ENCODE peak calls at places on chromosomes 13 and 19, in six cellular contexts. B is K562, Z is mesenchymal stem cell, L is A549, Y is GM12878, K is keratinocyte. N is an unnamed sample. For H3K9me3, the result is how much of the 10 kb centered on the place peaks cover.

GRCh38 chr13:49812806-49813205 is 20.3 kb upstream of the KPNA3 start:
- DNase-seq in B (no peak), Z (no peak), L (no peak), Y (no peak), K (no peak), N (no peak)

GRCh38 chr19:58572026-58572817 is 913 bp downstream of the MZF1 start:
- DNase-seq in B (no peak), Z (no peak), L (no peak), Y (no peak), K (no peak), N (no peak)

GRCh38 chr13:31587696-31588266 is 151.5 kb upstream of the RXFP2 start:
- DNase-seq in B (no peak), Z (no peak), L (no peak), Y (no peak), K (no peak), N (no peak)

GRCh38 chr19:33312065-33312464 is 9.7 kb upstream of the CEBPA start:
- DNase-seq in B (no peak), Z (no peak), L (no peak), Y (no peak), K (no peak), N (no peak)

GRCh38 chr13:32211788-32212187 is 103.4 kb downstream of the ZAR1L start:
- DNase-seq in B (no peak), Z (peak), L (no peak), Y (no peak), K (no peak), N (no peak)

GRCh38 chr19:51274037-51274370 is 23.1 kb downstream of the SIGLECL1 start:
- DNase-seq in B (no peak), Z (no peak), L (no peak), Y (no peak), K (no peak), N (no peak)

GRCh38 chr13:24627090-24627714 is 53.0 kb upstream of the ATP12A start:
- DNase-seq in B (peak), Z (no peak), L (peak), Y (no peak), K (no peak), N (peak)

GRCh38 chr13:113152894-113153809 is 5.3 kb upstream of the PROZ start:
- DNase-seq in B (peak), Z (peak), L (no peak), Y (no peak), K (no peak), N (peak)

GRCh38 chr19:46040952-46041500 is at the start of gene IGFL4:
- DNase-seq in B (no peak), Z (no peak), L (no peak), Y (no peak), K (no peak), N (peak)

GRCh38 chr13:28046981-28047380 is 53.4 kb downstream of the FLT3 start:
- DNase-seq in B (no peak), Z (peak), L (no peak), Y (no peak), K (no peak), N (no peak)

GRCh38 chr13:112207124-112207523 is 140.2 kb downstream of the SOX1 start:
- DNase-seq in B (no peak), Z (no peak), L (no peak), Y (no peak), K (no peak), N (no peak)

GRCh38 chr13:83831796-83832195 is 50.5 kb downstream of the SLITRK1 start:
- DNase-seq in B (no peak), Z (no peak), L (no peak), Y (no peak), K (no peak), N (peak)

GRCh38 chr19:35018379-35018778 is 11.9 kb upstream of the SCN1B start:
- DNase-seq in B (no peak), Z (no peak), L (no peak), Y (no peak), K (no peak), N (no peak)

GRCh38 chr13:43662976-43663375 is 123.8 kb downstream of the ENOX1 start:
- DNase-seq in B (no peak), Z (no peak), L (no peak), Y (no peak), K (no peak), N (no peak)

GRCh38 chr19:58059003-58059671 is at the start of gene ZNF135:
- DNase-seq in B (no peak), Z (peak), L (no peak), Y (no peak), K (no peak), N (no peak)

GRCh38 chr13:43303040-43303729 is 279.8 kb downstream of the DNAJC15 start:
- DNase-seq in B (no peak), Z (peak), L (no peak), Y (no peak), K (no peak), N (peak)

GRCh38 chr19:58563034-58563573 is 4.7 kb upstream of the UBE2M start:
- DNase-seq in B (no peak), Z (no peak), L (no peak), Y (no peak), K (no peak), N (no peak)

GRCh38 chr19:33470040-33470330 is 51.6 kb downstream of the PEPD start:
- DNase-seq in B (no peak), Z (no peak), L (no peak), Y (no peak), K (no peak), N (no peak)

GRCh38 chr13:39884166-39884565 is 228.7 kb downstream of the COG6 start:
- DNase-seq in B (no peak), Z (no peak), L (no peak), Y (no peak), K (no peak), N (no peak)

GRCh38 chr13:80586356-80586755 is 245.4 kb upstream of the SPRY2 start:
- DNase-seq in B (no peak), Z (peak), L (no peak), Y (no peak), K (no peak), N (no peak)

GRCh38 chr13:33275916-33276315 is 9.6 kb downstream of the STARD13 start:
- DNase-seq in B (no peak), Z (no peak), L (no peak), Y (no peak), K (no peak), N (no peak)

GRCh38 chr13:32142956-32143375 is 111.4 kb downstream of the FRY start:
- DNase-seq in B (no peak), Z (peak), L (no peak), Y (no peak), K (no peak), N (no peak)

GRCh38 chr19:35307990-35308389 is 16.0 kb downstream of the MAG start:
- DNase-seq in B (peak), Z (no peak), L (no peak), Y (no peak), K (no peak), N (no peak)

GRCh38 chr13:45728759-45729158 is 26.6 kb downstream of the CBY2 start:
- DNase-seq in B (peak), Z (no peak), L (peak), Y (no peak), K (no peak), N (peak)

GRCh38 chr19:37778613-37779138 is 710 bp downstream of the ZNF573 start:
- DNase-seq in B (peak), Z (peak), L (peak), Y (no peak), K (no peak), N (no peak)

GRCh38 chr13:60112771-60113170 is 51.0 kb downstream of the DIAPH3 start:
- DNase-seq in B (no peak), Z (no peak), L (no peak), Y (no peak), K (no peak), N (no peak)

GRCh38 chr19:13847900-13848677 is 28.8 kb upstream of the NANOS3 start:
- DNase-seq in B (no peak), Z (no peak), L (no peak), Y (no peak), K (no peak), N (no peak)

GRCh38 chr13:58302349-58302748 is 670.8 kb downstream of the PCDH17 start:
- DNase-seq in B (no peak), Z (no peak), L (no peak), Y (no peak), K (no peak), N (no peak)

GRCh38 chr13:91169641-91170040 is 177.8 kb upstream of the MIR17HG start:
- DNase-seq in B (no peak), Z (no peak), L (no peak), Y (no peak), K (no peak), N (no peak)

GRCh38 chr13:91172160-91172559 is 175.3 kb upstream of the MIR17HG start:
- DNase-seq in B (no peak), Z (no peak), L (no peak), Y (no peak), K (no peak), N (no peak)

DNA sequence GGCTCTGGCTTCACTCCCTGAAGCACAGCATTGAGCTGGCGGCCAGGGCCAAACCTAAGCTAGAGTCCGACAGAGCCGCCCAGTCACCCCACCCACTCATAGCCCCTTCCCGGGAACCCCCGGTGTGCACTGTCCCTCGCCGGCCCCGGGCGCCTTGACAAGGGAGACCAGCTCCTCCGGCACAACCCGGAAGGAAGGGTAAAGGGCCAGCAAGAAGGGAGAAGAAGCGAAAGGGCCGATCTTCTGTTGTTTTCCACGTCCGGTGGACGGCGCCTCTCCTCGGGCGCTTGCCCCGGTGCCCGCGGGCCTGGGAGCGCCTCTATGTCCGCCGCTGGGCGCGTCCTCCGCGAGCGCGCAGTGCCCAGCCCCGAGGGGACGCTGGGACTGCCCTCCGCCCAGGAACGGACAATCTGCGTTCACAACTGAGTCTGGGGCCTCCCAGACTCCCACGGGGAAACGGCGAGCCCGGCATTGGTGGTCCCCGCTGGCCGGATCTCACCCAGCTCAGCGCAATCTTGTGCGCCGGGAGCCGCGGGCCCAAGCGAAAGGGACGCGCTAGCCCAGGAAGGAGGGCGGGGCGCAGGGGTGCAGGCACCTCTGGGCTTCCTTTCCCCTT is 172.5 kb upstream of the MIR17HG start:
- DNase-seq in B (no peak), Z (no peak), L (no peak), Y (no peak), K (no peak), N (no peak)
- H3K4me2 ChIP-seq in B (peak), Z (no peak), L (peak), Y (no peak), K (no peak), N (no peak)

GRCh38 chr19:23345838-23346237 is 49.4 kb downstream of the ZNF91 start:
- DNase-seq in B (no peak), Z (no peak), L (no peak), Y (no peak), K (no peak), N (no peak)
- H3K9me3 ChIP-seq in B (under half), Z (half or more), L (half or more), Y (under half), K (half or more), N (under half)

DNA sequence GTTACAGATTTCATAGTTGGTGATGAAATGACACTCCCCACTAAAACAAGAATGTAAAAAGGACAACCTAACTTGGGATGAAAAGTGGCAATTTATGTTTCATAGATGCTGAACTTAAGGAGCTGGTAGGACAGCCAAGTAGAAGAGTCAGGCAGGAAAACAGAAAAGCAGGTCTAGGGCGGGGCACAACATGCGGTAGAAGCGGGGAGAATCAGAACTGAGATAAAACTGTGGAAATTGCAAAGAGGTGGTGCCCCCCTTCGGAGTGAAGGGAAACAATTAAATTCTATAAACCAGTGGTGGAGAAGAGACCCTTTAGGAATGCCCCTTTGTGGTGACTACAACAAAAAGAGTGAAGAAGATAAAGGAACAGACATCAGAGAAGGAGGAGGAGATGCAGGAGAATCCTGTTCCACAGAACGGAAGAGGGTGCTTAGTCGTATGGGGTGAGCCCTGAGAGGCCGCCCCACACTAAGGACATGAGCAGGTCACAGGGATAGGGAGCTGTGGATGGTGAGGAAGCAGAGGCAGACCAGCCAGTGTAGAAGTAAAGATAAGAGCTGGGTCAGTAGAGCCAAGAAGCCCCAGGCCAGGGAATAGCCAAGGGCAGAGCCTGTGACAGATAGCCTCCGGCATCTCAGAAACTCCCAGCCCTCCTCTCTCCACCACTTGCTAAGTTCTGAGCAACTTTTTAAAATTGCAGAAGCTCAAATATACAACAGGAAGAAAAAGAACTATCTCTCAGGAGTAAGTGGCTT is 100.3 kb upstream of the DOCK9 start:
- DNase-seq in B (peak), Z (no peak), L (no peak), Y (no peak), K (no peak), N (no peak)
- H3K4me2 ChIP-seq in B (peak), Z (no peak), L (no peak), Y (no peak), K (no peak), N (no peak)

GRCh38 chr19:39090881-39091280 is 6.7 kb downstream of the ACP7 start:
- DNase-seq in B (no peak), Z (no peak), L (no peak), Y (no peak), K (no peak), N (no peak)

GRCh38 chr19:39097299-39097698 is 13.1 kb downstream of the ACP7 start:
- DNase-seq in B (no peak), Z (no peak), L (no peak), Y (no peak), K (no peak), N (no peak)

GRCh38 chr19:39098365-39099269 is 14.4 kb downstream of the ACP7 start:
- DNase-seq in B (no peak), Z (no peak), L (no peak), Y (no peak), K (no peak), N (no peak)

GRCh38 chr19:39097721-39098120 is 13.6 kb downstream of the ACP7 start:
- DNase-seq in B (no peak), Z (no peak), L (no peak), Y (no peak), K (no peak), N (no peak)

GRCh38 chr19:39093761-39094160 is 9.6 kb downstream of the ACP7 start:
- DNase-seq in B (no peak), Z (peak), L (no peak), Y (no peak), K (no peak), N (no peak)
- H3K9me3 ChIP-seq in B (under half), Z (under half), L (under half), Y (under half), K (under half), N (under half)

GRCh38 chr13:98214008-98214643 is 37.1 kb upstream of the RNF113B start:
- DNase-seq in B (no peak), Z (peak), L (no peak), Y (no peak), K (no peak), N (peak)
- H3K4me2 ChIP-seq in B (no peak), Z (no peak), L (no peak), Y (no peak), K (peak), N (peak)

GRCh38 chr19:23914402-23915286 is at the start of gene ZNF726:
- DNase-seq in B (peak), Z (peak), L (peak), Y (peak), K (peak), N (peak)
- H3K9me3 ChIP-seq in B (under half), Z (under half), L (half or more), Y (under half), K (under half), N (under half)

N was measured in PC-3.